ENCODE peak calls at places on chromosomes 7 and 10, in ten cellular contexts. B is amniotic stem cell, Y is left ventricle myocardium superior, O is dermis blood vessel endothelial cell, Q is AG20443, F is GM23338, C is T-helper 1 cell, M is fibroblast of lung, N is T-helper 17 cell, K is heart left ventricle. U is an unnamed sample.

GRCh38 chr10:119205926-119206602 is 1.3 kb upstream of the GRK5 start:
- DNase-seq in B (no peak), Y (peak), O (peak), Q (no peak), F (peak), C (peak), M (peak), N (no peak), K (peak), U (no peak)

GRCh38 chr7:139112316-139112715 is 2.8 kb upstream of the ZC3HAV1 start:
- DNase-seq in B (no peak), Y (no peak), O (no peak), Q (no peak), F (no peak), C (no peak), M (no peak), N (no peak), K (no peak), U (no peak)

GRCh38 chr10:123326674-123327073 is 172.5 kb downstream of the BUB3 start:
- DNase-seq in B (no peak), Y (no peak), O (no peak), Q (no peak), F (no peak), C (no peak), M (no peak), N (no peak), K (no peak), U (no peak)

GRCh38 chr7:69599211-69599878 is 1.1 kb downstream of the AUTS2 start:
- DNase-seq in B (no peak), Y (peak), O (peak), Q (peak), F (peak), C (no peak), M (peak), N (no peak), K (peak), U (no peak)

GRCh38 chr7:67489881-67490280 is 493.2 kb downstream of the TYW1 start:
- DNase-seq in B (no peak), Y (no peak), O (no peak), Q (no peak), F (no peak), C (no peak), M (no peak), N (no peak), K (no peak), U (no peak)

GRCh38 chr10:81831060-81831459 is 43.9 kb upstream of the NRG3 start:
- DNase-seq in B (no peak), Y (no peak), O (no peak), Q (no peak), F (no peak), C (no peak), M (no peak), N (no peak), K (no peak), U (no peak)

GRCh38 chr10:131238669-131239280 is 72.7 kb downstream of the TCERG1L start:
- DNase-seq in B (no peak), Y (no peak), O (no peak), Q (no peak), F (no peak), C (no peak), M (no peak), N (no peak), K (no peak), U (no peak)

GRCh38 chr10:28879875-28880381 is 202.6 kb downstream of the BAMBI start:
- DNase-seq in B (no peak), Y (peak), O (peak), Q (peak), F (no peak), C (no peak), M (no peak), N (no peak), K (peak), U (no peak)

GRCh38 chr7:83271212-83272099 is 108.8 kb upstream of the PCLO start:
- DNase-seq in B (peak), Y (no peak), O (peak), Q (peak), F (peak), C (no peak), M (peak), N (no peak), K (no peak), U (no peak)

GRCh38 chr7:83484266-83484665 is 164.7 kb downstream of the SEMA3E start:
- DNase-seq in B (no peak), Y (no peak), O (no peak), Q (no peak), F (no peak), C (no peak), M (no peak), N (no peak), K (no peak), U (no peak)

GRCh38 chr7:110573862-110574528 is 516.9 kb upstream of the LRRN3 start:
- DNase-seq in B (peak), Y (no peak), O (no peak), Q (no peak), F (no peak), C (no peak), M (peak), N (no peak), K (no peak), U (no peak)

GRCh38 chr7:75945297-75946168 is 30.6 kb downstream of the POR start:
- DNase-seq in B (no peak), Y (no peak), O (no peak), Q (no peak), F (no peak), C (no peak), M (peak), N (no peak), K (no peak), U (no peak)

GRCh38 chr10:5376450-5376849 is 11.7 kb downstream of the UCN3 start:
- DNase-seq in B (no peak), Y (no peak), O (no peak), Q (no peak), F (no peak), C (no peak), M (no peak), N (no peak), K (no peak), U (no peak)

GRCh38 chr7:37362802-37363201 is 85.9 kb downstream of the ELMO1 start:
- DNase-seq in B (no peak), Y (no peak), O (no peak), Q (no peak), F (no peak), C (no peak), M (no peak), N (no peak), K (no peak), U (no peak)

GRCh38 chr7:18257711-18258110 is 230.1 kb upstream of the PRPS1L1 start:
- DNase-seq in B (peak), Y (no peak), O (peak), Q (peak), F (no peak), C (no peak), M (peak), N (no peak), K (no peak), U (no peak)

GRCh38 chr7:38748056-38748610 is 117.0 kb upstream of the AMPH start:
- DNase-seq in B (no peak), Y (peak), O (no peak), Q (no peak), F (peak), C (no peak), M (peak), N (no peak), K (no peak), U (no peak)

GRCh38 chr7:149799397-149800168 is 26.2 kb upstream of the ZNF467 start:
- DNase-seq in B (no peak), Y (peak), O (peak), Q (no peak), F (peak), C (peak), M (no peak), N (peak), K (peak), U (no peak)

U was measured in GOT3.